ENCODE peak calls at places on chromosome 5, in four cellular contexts. One of them, this sample, is unnamed.
A peak's percentile ranks its signal among the peaks of the same experiment; 100 is the strongest.

GRCh38 chr5:43106290-43106638 is 14.4 kb upstream of the ZNF131 start:
- DNase-seq in activated CD8-positive, alpha-beta memory T cell treated with anti-CD3 and anti-CD28 coated beads for 1 hour: no peak
- DNase-seq in globus pallidus: no peak
- DNase-seq in germinal center: no peak
- DNase-seq in this sample: no peak

GRCh38 chr5:142420521-142420920 is 95.7 kb upstream of the SPRY4 start:
- DNase-seq in activated CD8-positive, alpha-beta memory T cell treated with anti-CD3 and anti-CD28 coated beads for 1 hour: no peak
- DNase-seq in globus pallidus: no peak
- DNase-seq in germinal center: no peak
- DNase-seq in this sample: no peak

GRCh38 chr5:94524841-94525697 is 93.3 kb downstream of the KIAA0825 start:
- DNase-seq in activated CD8-positive, alpha-beta memory T cell treated with anti-CD3 and anti-CD28 coated beads for 1 hour: no peak
- DNase-seq in globus pallidus: peak; percentile 47
- DNase-seq in germinal center: peak; percentile 16
- DNase-seq in this sample: peak; percentile 49

GRCh38 chr5:175692996-175693700 is 35.3 kb downstream of the HRH2 start:
- DNase-seq in activated CD8-positive, alpha-beta memory T cell treated with anti-CD3 and anti-CD28 coated beads for 1 hour: no peak
- DNase-seq in globus pallidus: no peak
- DNase-seq in germinal center: no peak
- DNase-seq in this sample: no peak

GRCh38 chr5:37494756-37495155 is 115.6 kb downstream of the WDR70 start:
- DNase-seq in activated CD8-positive, alpha-beta memory T cell treated with anti-CD3 and anti-CD28 coated beads for 1 hour: no peak
- DNase-seq in globus pallidus: peak; percentile 2
- DNase-seq in germinal center: no peak
- DNase-seq in this sample: no peak

GRCh38 chr5:179226696-179227095 is 118.6 kb downstream of the ADAMTS2 start:
- DNase-seq in activated CD8-positive, alpha-beta memory T cell treated with anti-CD3 and anti-CD28 coated beads for 1 hour: no peak
- DNase-seq in globus pallidus: no peak
- DNase-seq in germinal center: no peak
- DNase-seq in this sample: no peak

GRCh38 chr5:159021360-159022177 is 78.1 kb downstream of the EBF1 start:
- DNase-seq in activated CD8-positive, alpha-beta memory T cell treated with anti-CD3 and anti-CD28 coated beads for 1 hour: no peak
- DNase-seq in globus pallidus: no peak
- DNase-seq in germinal center: no peak
- DNase-seq in this sample: no peak

GRCh38 chr5:98206566-98206965 is 566.9 kb upstream of the RGMB start:
- DNase-seq in activated CD8-positive, alpha-beta memory T cell treated with anti-CD3 and anti-CD28 coated beads for 1 hour: no peak
- DNase-seq in globus pallidus: no peak
- DNase-seq in germinal center: no peak
- DNase-seq in this sample: no peak

GRCh38 chr5:178283520-178283919 is 50.9 kb upstream of the PHYKPL start:
- DNase-seq in activated CD8-positive, alpha-beta memory T cell treated with anti-CD3 and anti-CD28 coated beads for 1 hour: no peak
- DNase-seq in globus pallidus: no peak
- DNase-seq in germinal center: no peak
- DNase-seq in this sample: no peak

GRCh38 chr5:143403357-143403606 is 204 bp downstream of the NR3C1 start:
- DNase-seq in activated CD8-positive, alpha-beta memory T cell treated with anti-CD3 and anti-CD28 coated beads for 1 hour: no peak
- DNase-seq in globus pallidus: no peak
- DNase-seq in germinal center: no peak
- DNase-seq in this sample: no peak

GRCh38 chr5:83145882-83146331 is 68.6 kb downstream of the XRCC4 start:
- DNase-seq in activated CD8-positive, alpha-beta memory T cell treated with anti-CD3 and anti-CD28 coated beads for 1 hour: no peak
- DNase-seq in globus pallidus: peak; percentile 30
- DNase-seq in germinal center: no peak
- DNase-seq in this sample: peak; percentile 16

GRCh38 chr5:168085321-168086040 is 206.0 kb upstream of the WWC1 start:
- DNase-seq in activated CD8-positive, alpha-beta memory T cell treated with anti-CD3 and anti-CD28 coated beads for 1 hour: no peak
- DNase-seq in globus pallidus: no peak
- DNase-seq in germinal center: no peak
- DNase-seq in this sample: no peak